ENCODE peak calls at places on chromosomes 3 and 15, in nine cellular contexts. L, F, I, H, T, V, O, P and N are unnamed samples.

GRCh38 chr3:179801263-179801662 is 148.4 kb downstream of the USP13 start:
- DNase-seq in L (no peak), F (no peak), I (no peak), H (no peak), T (peak), V (no peak), O (no peak), P (no peak), N (peak)

GRCh38 chr3:43190682-43191081 is 84.8 kb upstream of the POMGNT2 start:
- DNase-seq in L (no peak), F (no peak), I (no peak), H (no peak), T (peak), V (no peak), O (no peak), P (no peak), N (peak)

GRCh38 chr3:100697183-100697582 is 12.1 kb upstream of the TFG start:
- DNase-seq in L (no peak), F (no peak), I (no peak), H (no peak), T (no peak), V (no peak), O (no peak), P (no peak), N (no peak)

GRCh38 chr3:53324011-53324544 is 23.3 kb downstream of the DCP1A start:
- DNase-seq in L (no peak), F (no peak), I (no peak), H (peak), T (no peak), V (no peak), O (no peak), P (no peak), N (no peak)

GRCh38 chr3:30596161-30596560 is 10.2 kb upstream of the TGFBR2 start:
- DNase-seq in L (no peak), F (no peak), I (no peak), H (no peak), T (no peak), V (no peak), O (no peak), P (no peak), N (no peak)

GRCh38 chr15:49832421-49832980 is 211.7 kb downstream of the DTWD1 start:
- DNase-seq in L (no peak), F (no peak), I (peak), H (no peak), T (peak), V (no peak), O (no peak), P (no peak), N (peak)

GRCh38 chr3:78791745-78792144 is 976.1 kb downstream of the ROBO1 start:
- DNase-seq in L (no peak), F (no peak), I (no peak), H (no peak), T (no peak), V (peak), O (no peak), P (no peak), N (no peak)

GRCh38 chr3:158539414-158540014 is 31.5 kb upstream of the MLF1 start:
- DNase-seq in L (peak), F (peak), I (no peak), H (no peak), T (peak), V (peak), O (peak), P (no peak), N (peak)

GRCh38 chr15:60531811-60532210 is 52.9 kb upstream of the ICE2 start:
- DNase-seq in L (no peak), F (no peak), I (no peak), H (no peak), T (no peak), V (no peak), O (no peak), P (no peak), N (no peak)

GRCh38 chr15:25246641-25247417 is 192.0 kb downstream of the UBE3A start:
- DNase-seq in L (no peak), F (no peak), I (peak), H (peak), T (no peak), V (no peak), O (no peak), P (no peak), N (no peak)

GRCh38 chr3:35776346-35776745 is 137.0 kb downstream of the ARPP21 start:
- DNase-seq in L (no peak), F (no peak), I (no peak), H (no peak), T (no peak), V (no peak), O (no peak), P (no peak), N (no peak)

GRCh38 chr3:36542186-36542585 is 161.9 kb downstream of the STAC start:
- DNase-seq in L (no peak), F (no peak), I (no peak), H (no peak), T (peak), V (no peak), O (no peak), P (no peak), N (peak)

GRCh38 chr15:22980189-22981136 is at the start of gene CYFIP1:
- DNase-seq in L (no peak), F (peak), I (peak), H (peak), T (peak), V (no peak), O (peak), P (no peak), N (peak)

GRCh38 chr15:100601158-100601557 is 826 bp downstream of the LINS1 start:
- DNase-seq in L (peak), F (no peak), I (no peak), H (no peak), T (peak), V (no peak), O (peak), P (peak), N (no peak)

GRCh38 chr15:83449928-83450501 is 2.9 kb downstream of the SH3GL3 start:
- DNase-seq in L (no peak), F (no peak), I (no peak), H (no peak), T (peak), V (no peak), O (no peak), P (no peak), N (peak)

GRCh38 chr3:40294434-40294833 is 15.1 kb upstream of the EIF1B start:
- DNase-seq in L (no peak), F (no peak), I (no peak), H (no peak), T (no peak), V (no peak), O (no peak), P (no peak), N (no peak)

GRCh38 chr3:141074529-141074928 is 23.4 kb downstream of the SPSB4 start:
- DNase-seq in L (no peak), F (no peak), I (no peak), H (no peak), T (no peak), V (no peak), O (no peak), P (no peak), N (no peak)

GRCh38 chr3:195208183-195208582 is 62.8 kb downstream of the XXYLT1 start:
- DNase-seq in L (no peak), F (no peak), I (no peak), H (no peak), T (no peak), V (no peak), O (no peak), P (no peak), N (no peak)

GRCh38 chr15:70023769-70024491 is 73.8 kb downstream of the TLE3 start:
- DNase-seq in L (no peak), F (peak), I (no peak), H (peak), T (peak), V (no peak), O (no peak), P (no peak), N (peak)

GRCh38 chr15:70490148-70490837 is 273.1 kb downstream of the UACA start:
- DNase-seq in L (no peak), F (no peak), I (no peak), H (no peak), T (no peak), V (no peak), O (no peak), P (no peak), N (no peak)

GRCh38 chr3:139493826-139494385 is 17.6 kb upstream of the RBP2 start:
- DNase-seq in L (no peak), F (no peak), I (no peak), H (no peak), T (no peak), V (no peak), O (no peak), P (no peak), N (no peak)

GRCh38 chr3:49081429-49081828 is 12.4 kb downstream of the QRICH1 start:
- DNase-seq in L (no peak), F (no peak), I (no peak), H (no peak), T (no peak), V (no peak), O (no peak), P (no peak), N (no peak)

GRCh38 chr3:52150357-52150756 is 3.9 kb downstream of the POC1A start:
- DNase-seq in L (no peak), F (no peak), I (no peak), H (no peak), T (no peak), V (no peak), O (no peak), P (no peak), N (no peak)

GRCh38 chr15:36897834-36898233 is 202.5 kb downstream of the MEIS2 start:
- DNase-seq in L (no peak), F (no peak), I (no peak), H (no peak), T (no peak), V (no peak), O (no peak), P (no peak), N (no peak)

GRCh38 chr3:97952280-97952679 is 20.0 kb downstream of the RIOX2 start:
- DNase-seq in L (no peak), F (no peak), I (no peak), H (peak), T (peak), V (no peak), O (no peak), P (no peak), N (no peak)

GRCh38 chr3:183967693-183968092 is 50.0 kb downstream of the ABCC5 start:
- DNase-seq in L (no peak), F (no peak), I (no peak), H (no peak), T (no peak), V (no peak), O (no peak), P (no peak), N (no peak)

GRCh38 chr3:79019137-79019923 is 748.5 kb downstream of the ROBO1 start:
- DNase-seq in L (no peak), F (peak), I (peak), H (peak), T (peak), V (peak), O (no peak), P (no peak), N (peak)

GRCh38 chr15:48472756-48473155 is 141.5 kb downstream of the DUT start:
- DNase-seq in L (no peak), F (no peak), I (no peak), H (no peak), T (peak), V (no peak), O (no peak), P (no peak), N (peak)